ENCODE peak calls at places on chromosome 17, in eight cellular contexts. L, V, T, D, J, W, A and C are unnamed samples.

GRCh38 chr17:71327376-71328059 is 793.3 kb upstream of the SOX9 start:
- DNase-seq in L (peak), V (no peak), T (peak), D (no peak), J (no peak), W (no peak), A (no peak), C (no peak)

GRCh38 chr17:48529191-48529979 is 1.4 kb downstream of the HOXB1 start:
- DNase-seq in L (no peak), V (no peak), T (no peak), D (no peak), J (no peak), W (no peak), A (no peak), C (no peak)

GRCh38 chr17:61638087-61638486 is 47.1 kb upstream of the NACA2 start:
- DNase-seq in L (no peak), V (no peak), T (no peak), D (no peak), J (no peak), W (no peak), A (no peak), C (no peak)

GRCh38 chr17:69733171-69734014 is 318.9 kb downstream of the MAP2K6 start:
- DNase-seq in L (peak), V (no peak), T (peak), D (no peak), J (peak), W (no peak), A (no peak), C (no peak)

GRCh38 chr17:31061678-31062077 is 33.1 kb upstream of the NF1 start:
- DNase-seq in L (no peak), V (no peak), T (no peak), D (no peak), J (no peak), W (no peak), A (peak), C (no peak)

GRCh38 chr17:78125976-78126894 is 2.3 kb downstream of the TMC6 start:
- DNase-seq in L (no peak), V (no peak), T (no peak), D (no peak), J (no peak), W (no peak), A (no peak), C (no peak)

GRCh38 chr17:38724337-38724988 is 5.7 kb upstream of the CISD3 start:
- DNase-seq in L (no peak), V (no peak), T (no peak), D (no peak), J (peak), W (no peak), A (no peak), C (no peak)

GRCh38 chr17:27754549-27754948 is 45.8 kb downstream of the NOS2 start:
- DNase-seq in L (no peak), V (no peak), T (no peak), D (no peak), J (no peak), W (peak), A (no peak), C (no peak)

GRCh38 chr17:39591958-39592954 is 15.5 kb downstream of the NEUROD2 start:
- DNase-seq in L (peak), V (peak), T (peak), D (peak), J (peak), W (peak), A (no peak), C (no peak)

GRCh38 chr17:74742153-74742515 is 5.1 kb downstream of the RAB37 start:
- DNase-seq in L (no peak), V (no peak), T (peak), D (peak), J (no peak), W (no peak), A (peak), C (no peak)

GRCh38 chr17:8985054-8985701 is 19.7 kb upstream of the PIK3R5 start:
- DNase-seq in L (no peak), V (no peak), T (no peak), D (no peak), J (no peak), W (no peak), A (no peak), C (no peak)

GRCh38 chr17:60153606-60154355 is 4.0 kb downstream of the CA4 start:
- DNase-seq in L (peak), V (no peak), T (no peak), D (no peak), J (peak), W (peak), A (no peak), C (no peak)

GRCh38 chr17:21210411-21211076 is 3.4 kb downstream of the TMEM11 start:
- DNase-seq in L (no peak), V (no peak), T (no peak), D (peak), J (no peak), W (no peak), A (no peak), C (no peak)

GRCh38 chr17:30793282-30793977 is 31.1 kb downstream of the CRLF3 start:
- DNase-seq in L (no peak), V (no peak), T (no peak), D (no peak), J (no peak), W (no peak), A (no peak), C (no peak)

GRCh38 chr17:43868236-43868994 is 21.4 kb downstream of the CD300LG start:
- DNase-seq in L (no peak), V (no peak), T (no peak), D (no peak), J (no peak), W (no peak), A (no peak), C (no peak)